ENCODE peak calls at places on chromosomes 16 and 17, in eight cellular contexts. One of them, this sample, is unnamed.

GRCh38 chr17:37708616-37709212 is 36.1 kb downstream of the HNF1B start:
- DNase-seq in ovary: no peak
- DNase-seq in cardiac fibroblast: no peak
- DNase-seq in HFFc6: no peak
- DNase-seq in mammary epithelial cell: peak; percentile 75
- DNase-seq in NCI-H1436: no peak
- DNase-seq in NCI-H1048: no peak
- DNase-seq in activated naive CD4-positive, alpha-beta T cell treated with Interleukin-2 at 50 U/mL for 16 hours: no peak
- DNase-seq in this sample: no peak

GRCh38 chr17:45410144-45411091 is 22.3 kb downstream of the ARHGAP27 start:
- DNase-seq in cardiac fibroblast: no peak
- DNase-seq in NCI-H1436: no peak
- DNase-seq in activated naive CD4-positive, alpha-beta T cell treated with Interleukin-2 at 50 U/mL for 16 hours: peak; percentile 61
- DNase-seq in HFFc6: no peak
- DNase-seq in ovary: no peak
- DNase-seq in NCI-H1048: no peak
- DNase-seq in mammary epithelial cell: no peak
- DNase-seq in this sample: peak; percentile 60

GRCh38 chr17:4605826-4606225 is 21.5 kb downstream of the SMTNL2 start:
- DNase-seq in NCI-H1436: no peak
- DNase-seq in HFFc6: no peak
- DNase-seq in NCI-H1048: no peak
- DNase-seq in cardiac fibroblast: peak; percentile 54
- DNase-seq in activated naive CD4-positive, alpha-beta T cell treated with Interleukin-2 at 50 U/mL for 16 hours: no peak
- DNase-seq in mammary epithelial cell: no peak
- DNase-seq in ovary: peak; percentile 85
- DNase-seq in this sample: peak; percentile 56

GRCh38 chr17:70307430-70307829 is 138.1 kb downstream of the KCNJ2 start:
- DNase-seq in NCI-H1048: no peak
- DNase-seq in ovary: no peak
- DNase-seq in NCI-H1436: no peak
- DNase-seq in HFFc6: no peak
- DNase-seq in mammary epithelial cell: no peak
- DNase-seq in cardiac fibroblast: peak; percentile 58
- DNase-seq in activated naive CD4-positive, alpha-beta T cell treated with Interleukin-2 at 50 U/mL for 16 hours: no peak
- DNase-seq in this sample: no peak

GRCh38 chr16:1181715-1182671 is 29.1 kb downstream of the CACNA1H start:
- DNase-seq in activated naive CD4-positive, alpha-beta T cell treated with Interleukin-2 at 50 U/mL for 16 hours: no peak
- DNase-seq in NCI-H1048: no peak
- DNase-seq in NCI-H1436: no peak
- DNase-seq in cardiac fibroblast: peak; percentile 92
- DNase-seq in mammary epithelial cell: peak; percentile 23
- DNase-seq in HFFc6: peak; percentile 50
- DNase-seq in ovary: peak; percentile 96
- DNase-seq in this sample: no peak

GRCh38 chr16:18958621-18959578 is 24.8 kb upstream of the TMC7 start:
- DNase-seq in cardiac fibroblast: peak; percentile 5
- DNase-seq in activated naive CD4-positive, alpha-beta T cell treated with Interleukin-2 at 50 U/mL for 16 hours: no peak
- DNase-seq in HFFc6: peak; percentile 9
- DNase-seq in NCI-H1048: no peak
- DNase-seq in ovary: no peak
- DNase-seq in mammary epithelial cell: no peak
- DNase-seq in NCI-H1436: no peak
- DNase-seq in this sample: peak; percentile 48

GRCh38 chr16:8493885-8494487 is 96.3 kb downstream of the TMEM114 start:
- DNase-seq in activated naive CD4-positive, alpha-beta T cell treated with Interleukin-2 at 50 U/mL for 16 hours: no peak
- DNase-seq in NCI-H1048: no peak
- DNase-seq in cardiac fibroblast: no peak
- DNase-seq in HFFc6: no peak
- DNase-seq in ovary: no peak
- DNase-seq in NCI-H1436: no peak
- DNase-seq in mammary epithelial cell: no peak
- DNase-seq in this sample: no peak

GRCh38 chr17:77875051-77875780 is 83.3 kb upstream of the TNRC6C start:
- DNase-seq in cardiac fibroblast: no peak
- DNase-seq in HFFc6: peak; percentile 82
- DNase-seq in NCI-H1436: no peak
- DNase-seq in ovary: no peak
- DNase-seq in activated naive CD4-positive, alpha-beta T cell treated with Interleukin-2 at 50 U/mL for 16 hours: no peak
- DNase-seq in mammary epithelial cell: peak; percentile 6
- DNase-seq in NCI-H1048: no peak
- DNase-seq in this sample: peak; percentile 29

GRCh38 chr17:74182041-74182783 is 21.3 kb upstream of the RPL38 start:
- DNase-seq in NCI-H1436: peak; percentile 78
- DNase-seq in activated naive CD4-positive, alpha-beta T cell treated with Interleukin-2 at 50 U/mL for 16 hours: no peak
- DNase-seq in ovary: no peak
- DNase-seq in NCI-H1048: no peak
- DNase-seq in cardiac fibroblast: no peak
- DNase-seq in HFFc6: no peak
- DNase-seq in mammary epithelial cell: no peak
- DNase-seq in this sample: no peak

GRCh38 chr17:37848690-37849616 is 75.3 kb upstream of the TBC1D3K start:
- DNase-seq in mammary epithelial cell: peak; percentile 93
- DNase-seq in cardiac fibroblast: peak; percentile 69
- DNase-seq in ovary: no peak
- DNase-seq in NCI-H1436: no peak
- DNase-seq in HFFc6: peak; percentile 88
- DNase-seq in NCI-H1048: no peak
- DNase-seq in activated naive CD4-positive, alpha-beta T cell treated with Interleukin-2 at 50 U/mL for 16 hours: no peak
- DNase-seq in this sample: peak; percentile 91

GRCh38 chr17:18185832-18186231 is 2.2 kb downstream of the ALKBH5 start:
- DNase-seq in cardiac fibroblast: peak; percentile 54
- DNase-seq in mammary epithelial cell: no peak
- DNase-seq in activated naive CD4-positive, alpha-beta T cell treated with Interleukin-2 at 50 U/mL for 16 hours: no peak
- DNase-seq in ovary: no peak
- DNase-seq in NCI-H1048: no peak
- DNase-seq in HFFc6: peak; percentile 19
- DNase-seq in NCI-H1436: no peak
- DNase-seq in this sample: peak; percentile 5

GRCh38 chr17:47990962-47991731 is 20.2 kb downstream of the CDK5RAP3 start:
- DNase-seq in HFFc6: no peak
- DNase-seq in cardiac fibroblast: peak; percentile 7
- DNase-seq in activated naive CD4-positive, alpha-beta T cell treated with Interleukin-2 at 50 U/mL for 16 hours: no peak
- DNase-seq in NCI-H1048: no peak
- DNase-seq in mammary epithelial cell: no peak
- DNase-seq in NCI-H1436: peak; percentile 79
- DNase-seq in ovary: no peak
- DNase-seq in this sample: no peak

GRCh38 chr16:49700222-49700927 is 155.5 kb downstream of the ZNF423 start:
- DNase-seq in ovary: peak; percentile 57
- DNase-seq in activated naive CD4-positive, alpha-beta T cell treated with Interleukin-2 at 50 U/mL for 16 hours: no peak
- DNase-seq in HFFc6: no peak
- DNase-seq in NCI-H1048: no peak
- DNase-seq in cardiac fibroblast: peak; percentile 41
- DNase-seq in mammary epithelial cell: no peak
- DNase-seq in NCI-H1436: no peak
- DNase-seq in this sample: no peak

GRCh38 chr16:4570688-4571321 is 14.7 kb downstream of the C16orf96 start:
- DNase-seq in mammary epithelial cell: no peak
- DNase-seq in HFFc6: no peak
- DNase-seq in ovary: no peak
- DNase-seq in cardiac fibroblast: no peak
- DNase-seq in NCI-H1048: no peak
- DNase-seq in activated naive CD4-positive, alpha-beta T cell treated with Interleukin-2 at 50 U/mL for 16 hours: no peak
- DNase-seq in NCI-H1436: no peak
- DNase-seq in this sample: peak; percentile 23

GRCh38 chr17:5283531-5284315 is 1.6 kb downstream of the RABEP1 start:
- DNase-seq in mammary epithelial cell: peak; percentile 24
- DNase-seq in activated naive CD4-positive, alpha-beta T cell treated with Interleukin-2 at 50 U/mL for 16 hours: no peak
- DNase-seq in NCI-H1436: no peak
- DNase-seq in ovary: no peak
- DNase-seq in HFFc6: peak; percentile 2
- DNase-seq in cardiac fibroblast: peak; percentile 12
- DNase-seq in NCI-H1048: no peak
- DNase-seq in this sample: peak; percentile 23

GRCh38 chr17:76683011-76683755 is 27.6 kb downstream of the MXRA7 start:
- DNase-seq in NCI-H1048: no peak
- DNase-seq in HFFc6: no peak
- DNase-seq in NCI-H1436: no peak
- DNase-seq in ovary: no peak
- DNase-seq in mammary epithelial cell: no peak
- DNase-seq in cardiac fibroblast: no peak
- DNase-seq in activated naive CD4-positive, alpha-beta T cell treated with Interleukin-2 at 50 U/mL for 16 hours: no peak
- DNase-seq in this sample: no peak

GRCh38 chr17:68495081-68495480 is 17.1 kb upstream of the PRKAR1A start:
- DNase-seq in mammary epithelial cell: no peak
- DNase-seq in activated naive CD4-positive, alpha-beta T cell treated with Interleukin-2 at 50 U/mL for 16 hours: no peak
- DNase-seq in HFFc6: no peak
- DNase-seq in NCI-H1048: no peak
- DNase-seq in NCI-H1436: no peak
- DNase-seq in ovary: no peak
- DNase-seq in cardiac fibroblast: no peak
- DNase-seq in this sample: no peak

GRCh38 chr17:1491406-1492248 is 859 bp downstream of the MYO1C start:
- DNase-seq in cardiac fibroblast: peak; percentile 35
- DNase-seq in HFFc6: no peak
- DNase-seq in NCI-H1436: peak; percentile 8
- DNase-seq in activated naive CD4-positive, alpha-beta T cell treated with Interleukin-2 at 50 U/mL for 16 hours: peak; percentile 54
- DNase-seq in ovary: peak; percentile 61
- DNase-seq in mammary epithelial cell: no peak
- DNase-seq in NCI-H1048: no peak
- DNase-seq in this sample: peak; percentile 7

GRCh38 chr17:63042443-63042842 is 76.4 kb downstream of the TANC2 start:
- DNase-seq in cardiac fibroblast: no peak
- DNase-seq in NCI-H1436: no peak
- DNase-seq in activated naive CD4-positive, alpha-beta T cell treated with Interleukin-2 at 50 U/mL for 16 hours: no peak
- DNase-seq in NCI-H1048: no peak
- DNase-seq in ovary: no peak
- DNase-seq in HFFc6: no peak
- DNase-seq in mammary epithelial cell: no peak
- DNase-seq in this sample: no peak

GRCh38 chr17:83056583-83057396 is 22.6 kb upstream of the METRNL start:
- DNase-seq in NCI-H1048: no peak
- DNase-seq in cardiac fibroblast: no peak
- DNase-seq in ovary: peak; percentile 9
- DNase-seq in NCI-H1436: no peak
- DNase-seq in activated naive CD4-positive, alpha-beta T cell treated with Interleukin-2 at 50 U/mL for 16 hours: no peak
- DNase-seq in mammary epithelial cell: no peak
- DNase-seq in HFFc6: no peak
- DNase-seq in this sample: no peak

GRCh38 chr17:13228711-13229110 is 210.9 kb upstream of the ELAC2 start:
- DNase-seq in activated naive CD4-positive, alpha-beta T cell treated with Interleukin-2 at 50 U/mL for 16 hours: no peak
- DNase-seq in NCI-H1048: no peak
- DNase-seq in NCI-H1436: no peak
- DNase-seq in HFFc6: no peak
- DNase-seq in cardiac fibroblast: no peak
- DNase-seq in ovary: no peak
- DNase-seq in mammary epithelial cell: no peak
- DNase-seq in this sample: no peak

GRCh38 chr17:81365148-81365600 is 30.1 kb upstream of the BAHCC1 start:
- DNase-seq in NCI-H1436: peak; percentile 63
- DNase-seq in mammary epithelial cell: peak; percentile 82
- DNase-seq in ovary: peak; percentile 65
- DNase-seq in HFFc6: peak; percentile 45
- DNase-seq in cardiac fibroblast: peak; percentile 69
- DNase-seq in activated naive CD4-positive, alpha-beta T cell treated with Interleukin-2 at 50 U/mL for 16 hours: peak; percentile 25
- DNase-seq in NCI-H1048: no peak
- DNase-seq in this sample: no peak

GRCh38 chr17:29616300-29617048 is 6.2 kb downstream of the CORO6 start:
- DNase-seq in mammary epithelial cell: no peak
- DNase-seq in activated naive CD4-positive, alpha-beta T cell treated with Interleukin-2 at 50 U/mL for 16 hours: no peak
- DNase-seq in ovary: no peak
- DNase-seq in NCI-H1048: no peak
- DNase-seq in cardiac fibroblast: no peak
- DNase-seq in NCI-H1436: no peak
- DNase-seq in HFFc6: no peak
- DNase-seq in this sample: no peak

GRCh38 chr17:63001689-63002394 is 35.8 kb downstream of the TANC2 start:
- DNase-seq in ovary: no peak
- DNase-seq in HFFc6: peak; percentile 25
- DNase-seq in NCI-H1048: no peak
- DNase-seq in cardiac fibroblast: peak; percentile 39
- DNase-seq in mammary epithelial cell: peak; percentile 71
- DNase-seq in activated naive CD4-positive, alpha-beta T cell treated with Interleukin-2 at 50 U/mL for 16 hours: no peak
- DNase-seq in NCI-H1436: no peak
- DNase-seq in this sample: no peak

GRCh38 chr16:89805136-89805905 is 11.1 kb downstream of the FANCA start:
- DNase-seq in HFFc6: peak; percentile 47
- DNase-seq in activated naive CD4-positive, alpha-beta T cell treated with Interleukin-2 at 50 U/mL for 16 hours: no peak
- DNase-seq in NCI-H1048: no peak
- DNase-seq in ovary: no peak
- DNase-seq in cardiac fibroblast: peak; percentile 59
- DNase-seq in mammary epithelial cell: no peak
- DNase-seq in NCI-H1436: no peak
- DNase-seq in this sample: no peak

GRCh38 chr16:66562986-66563385 is 3.3 kb upstream of the CMTM1 start:
- DNase-seq in HFFc6: no peak
- DNase-seq in ovary: no peak
- DNase-seq in NCI-H1436: no peak
- DNase-seq in NCI-H1048: no peak
- DNase-seq in activated naive CD4-positive, alpha-beta T cell treated with Interleukin-2 at 50 U/mL for 16 hours: no peak
- DNase-seq in mammary epithelial cell: no peak
- DNase-seq in cardiac fibroblast: no peak
- DNase-seq in this sample: no peak

GRCh38 chr16:20918486-20919239 is 18.1 kb downstream of the LYRM1 start:
- DNase-seq in HFFc6: peak; percentile 41
- DNase-seq in mammary epithelial cell: peak; percentile 47
- DNase-seq in cardiac fibroblast: peak; percentile 83
- DNase-seq in NCI-H1436: no peak
- DNase-seq in activated naive CD4-positive, alpha-beta T cell treated with Interleukin-2 at 50 U/mL for 16 hours: no peak
- DNase-seq in NCI-H1048: no peak
- DNase-seq in ovary: no peak
- DNase-seq in this sample: peak; percentile 49

This sample was measured in MV-4-11.